ENCODE peak calls at places on chromosomes 6 and 20, in six cellular contexts. K, E, N, H, J and G are unnamed samples.

GRCh38 chr6:168456907-168457771 is 16.2 kb downstream of the SMOC2 start:
- DNase-seq in N (no peak), E (no peak), K (no peak), J (no peak), H (no peak), G (no peak)

GRCh38 chr6:21942910-21943309 is 349.4 kb downstream of the SOX4 start:
- DNase-seq in K (no peak), E (no peak), H (no peak), N (no peak), J (no peak), G (no peak)

GRCh38 chr6:143215363-143215762 is 154.7 kb downstream of the AIG1 start:
- DNase-seq in J (no peak), E (no peak), H (no peak), N (no peak), K (no peak), G (no peak)

GRCh38 chr20:4832469-4832868 is 110.8 kb downstream of the PRND start:
- DNase-seq in J (no peak), N (no peak), K (no peak), E (no peak), H (no peak), G (no peak)

GRCh38 chr20:42191140-42191860 is 573.1 kb upstream of the CHD6 start:
- DNase-seq in E (no peak), K (no peak), J (no peak), H (no peak), N (no peak), G (no peak)

GRCh38 chr6:33298773-33299236 is at the start of gene RGL2:
- DNase-seq in J (peak), H (peak), K (peak), N (no peak), E (peak), G (peak)

GRCh38 chr6:90401933-90402830 is 105.5 kb upstream of the BACH2 start:
- DNase-seq in K (no peak), N (peak), E (no peak), H (no peak), J (no peak), G (peak)

GRCh38 chr6:7691021-7691420 is 34.9 kb upstream of the BMP6 start:
- DNase-seq in E (no peak), H (no peak), N (no peak), J (no peak), K (no peak), G (no peak)

GRCh38 chr20:40811004-40811403 is 122.0 kb upstream of the MAFB start:
- DNase-seq in E (no peak), K (no peak), H (no peak), N (no peak), J (no peak), G (no peak)

GRCh38 chr6:20933057-20933792 is 399.0 kb downstream of the CDKAL1 start:
- DNase-seq in N (no peak), J (no peak), E (no peak), K (no peak), H (no peak), G (no peak)

GRCh38 chr20:381581-382290 is 1.2 kb downstream of the TRIB3 start:
- DNase-seq in E (peak), N (peak), J (peak), H (peak), K (no peak), G (peak)